ENCODE peak calls at places on chromosomes 2 and 18, in nine cellular contexts. K is ureter; T is CD4-positive, alpha-beta T cell; G is activated CD4-positive, alpha-beta T cell treated with anti-CD3 and anti-CD28 coated beads for 36 hours; Z is stimulated activated CD8-positive, alpha-beta memory T cell treated with anti-CD3 and anti-CD28 coated beads, Interleukin-4, amount 100 ng/mL, for 1 hour; U is EL; B is activated naive CD8-positive, alpha-beta T cell treated with anti-CD3 and anti-CD28 coated beads, Interleukin-2, amount 50 U/mL, for 24 hours; V is astrocyte of the spinal cord; M is neural progenitor cell. Q is an unnamed sample.
A peak's percentile ranks its signal among the peaks of the same experiment; 100 is the strongest.

GRCh38 chr2:228474466-228474865 is 293.0 kb upstream of the SPHKAP start:
- DNase-seq in K (no peak), T (no peak), G (no peak), Z (no peak), U (peak; percentile 53), B (no peak), V (no peak), M (no peak), Q (no peak)

GRCh38 chr2:97651114-97651513 is 5.3 kb downstream of the COX5B start:
- DNase-seq in K (no peak), T (no peak), G (no peak), Z (no peak), U (no peak), B (no peak), V (no peak), M (no peak), Q (no peak)

GRCh38 chr2:24342110-24342910 is 18.0 kb downstream of the ITSN2 start:
- DNase-seq in K (no peak), T (no peak), G (no peak), Z (no peak), U (peak; percentile 7), B (no peak), V (peak; percentile 33), M (no peak), Q (no peak)

GRCh38 chr2:51535763-51536162 is 503.8 kb upstream of the NRXN1 start:
- DNase-seq in K (no peak), T (no peak), G (no peak), Z (no peak), U (no peak), B (no peak), V (no peak), M (no peak), Q (no peak)

GRCh38 chr18:73244411-73244810 is 376.6 kb upstream of the NETO1 start:
- DNase-seq in K (no peak), T (no peak), G (no peak), Z (no peak), U (no peak), B (no peak), V (peak; percentile 52), M (no peak), Q (no peak)

GRCh38 chr2:242020196-242021004 is 150.9 kb downstream of the RTP5 start:
- DNase-seq in K (no peak), T (no peak), G (no peak), Z (no peak), U (peak; percentile 47), B (no peak), V (peak; percentile 37), M (no peak), Q (peak; percentile 77)

GRCh38 chr2:22153974-22154373 is 1030.2 kb downstream of the TDRD15 start:
- DNase-seq in K (no peak), T (no peak), G (no peak), Z (no peak), U (no peak), B (no peak), V (no peak), M (no peak), Q (no peak)

GRCh38 chr2:241379481-241380480 is 23.7 kb downstream of the FARP2 start:
- DNase-seq in K (no peak), T (no peak), G (no peak), Z (no peak), U (peak; percentile 28), B (no peak), V (peak; percentile 44), M (no peak), Q (no peak)

GRCh38 chr2:23584054-23584745 is 199.2 kb downstream of the KLHL29 start:
- DNase-seq in K (no peak), T (no peak), G (no peak), Z (no peak), U (no peak), B (no peak), V (no peak), M (no peak), Q (no peak)

GRCh38 chr2:172092716-172093415 is 7.6 kb downstream of the DLX1 start:
- DNase-seq in K (no peak), T (no peak), G (no peak), Z (no peak), U (no peak), B (no peak), V (no peak), M (peak; percentile 62), Q (no peak)

GRCh38 chr2:60054571-60055340 is 498.7 kb downstream of the BCL11A start:
- DNase-seq in K (no peak), T (no peak), G (no peak), Z (no peak), U (no peak), B (no peak), V (no peak), M (no peak), Q (no peak)

GRCh38 chr2:142716463-142717242 is 160.8 kb upstream of the KYNU start:
- DNase-seq in K (no peak), T (no peak), G (no peak), Z (no peak), U (no peak), B (no peak), V (peak; percentile 73), M (peak; percentile 73), Q (no peak)

GRCh38 chr2:240374085-240374907 is 61.2 kb upstream of the GPC1 start:
- DNase-seq in K (peak; percentile 83), T (no peak), G (no peak), Z (no peak), U (peak; percentile 97), B (no peak), V (peak; percentile 72), M (no peak), Q (no peak)

GRCh38 chr2:86020984-86021383 is 84.7 kb downstream of the POLR1A start:
- DNase-seq in K (peak; percentile 62), T (no peak), G (no peak), Z (no peak), U (no peak), B (no peak), V (peak; percentile 48), M (no peak), Q (peak; percentile 71)

GRCh38 chr2:121754851-121755236 is 607 bp upstream of the TSN start:
- DNase-seq in K (no peak), T (no peak), G (no peak), Z (no peak), U (no peak), B (no peak), V (no peak), M (no peak), Q (no peak)

GRCh38 chr2:240981871-240982800 is 16.3 kb upstream of the SNED1 start:
- DNase-seq in K (no peak), T (no peak), G (no peak), Z (no peak), U (no peak), B (no peak), V (no peak), M (no peak), Q (peak; percentile 52)

GRCh38 chr18:59084286-59084779 is 55.4 kb upstream of the SEC11C start:
- DNase-seq in K (peak; percentile 74), T (peak; percentile 47), G (peak; percentile 87), Z (no peak), U (peak; percentile 81), B (peak; percentile 74), V (peak; percentile 74), M (peak; percentile 88), Q (peak; percentile 84)

GRCh38 chr2:188623995-188624643 is 332.4 kb downstream of the GULP1 start:
- DNase-seq in K (no peak), T (no peak), G (no peak), Z (no peak), U (peak; percentile 12), B (no peak), V (peak; percentile 86), M (no peak), Q (no peak)

GRCh38 chr2:121699421-121700328 is 37.0 kb downstream of the NIFK start:
- DNase-seq in K (peak; percentile 74), T (peak; percentile 70), G (peak; percentile 95), Z (peak; percentile 62), U (peak; percentile 86), B (peak; percentile 80), V (peak; percentile 70), M (no peak), Q (no peak)

GRCh38 chr2:102418421-102418961 is 4.5 kb upstream of the IL18RAP start:
- DNase-seq in K (no peak), T (no peak), G (no peak), Z (no peak), U (no peak), B (no peak), V (peak; percentile 16), M (no peak), Q (no peak)

GRCh38 chr2:85765081-85765731 is 11.4 kb downstream of the ATOH8 start:
- DNase-seq in K (no peak), T (no peak), G (no peak), Z (no peak), U (no peak), B (no peak), V (no peak), M (peak; percentile 92), Q (no peak)

GRCh38 chr2:44833123-44834069 is 108.1 kb upstream of the SIX3 start:
- DNase-seq in K (no peak), T (no peak), G (peak; percentile 21), Z (no peak), U (peak; percentile 24), B (no peak), V (no peak), M (no peak), Q (no peak)

GRCh38 chr2:19898592-19899329 is 3.0 kb downstream of the TTC32 start:
- DNase-seq in K (no peak), T (no peak), G (no peak), Z (no peak), U (no peak), B (no peak), V (no peak), M (no peak), Q (no peak)

GRCh38 chr2:149065236-149065635 is 26.7 kb downstream of the LYPD6B start:
- DNase-seq in K (no peak), T (no peak), G (no peak), Z (no peak), U (peak; percentile 75), B (no peak), V (peak; percentile 18), M (no peak), Q (no peak)

GRCh38 chr2:72137498-72138010 is 10.1 kb downstream of the CYP26B1 start:
- DNase-seq in K (no peak), T (peak; percentile 36), G (peak; percentile 79), Z (no peak), U (peak; percentile 54), B (peak; percentile 79), V (no peak), M (peak; percentile 73), Q (peak; percentile 76)

GRCh38 chr18:48688961-48689360 is 150.1 kb downstream of the CTIF start:
- DNase-seq in K (no peak), T (no peak), G (no peak), Z (no peak), U (no peak), B (no peak), V (no peak), M (no peak), Q (no peak)

GRCh38 chr2:6780765-6781274 is 84.9 kb downstream of the CMPK2 start:
- DNase-seq in K (no peak), T (no peak), G (peak; percentile 55), Z (no peak), U (peak; percentile 58), B (peak; percentile 10), V (peak; percentile 12), M (no peak), Q (peak; percentile 66)

GRCh38 chr2:101830146-101830545 is 132.6 kb downstream of the MAP4K4 start:
- DNase-seq in K (no peak), T (no peak), G (no peak), Z (no peak), U (no peak), B (no peak), V (no peak), M (no peak), Q (no peak)

GRCh38 chr2:152339762-152340286 is 4.8 kb downstream of the FMNL2 start:
- DNase-seq in K (no peak), T (no peak), G (no peak), Z (no peak), U (no peak), B (no peak), V (no peak), M (no peak), Q (no peak)

GRCh38 chr2:224847431-224847830 is 131.3 kb upstream of the CCDC195 start:
- DNase-seq in K (no peak), T (no peak), G (no peak), Z (no peak), U (no peak), B (no peak), V (no peak), M (no peak), Q (no peak)

GRCh38 chr2:237473474-237474453 is 13.3 kb upstream of the MLPH start:
- DNase-seq in K (no peak), T (no peak), G (no peak), Z (no peak), U (peak; percentile 55), B (no peak), V (peak; percentile 88), M (no peak), Q (no peak)